ENCODE peak calls at places on chromosomes 7 and 10, in nine cellular contexts. W is right cardiac atrium, F is IMR-90, V is body of pancreas, I is transverse colon, J is upper lobe of right lung, B is vagina, E is thoracic aorta, M is colonic mucosa. N is an unnamed sample.

GRCh38 chr10:132168571-132169030 is 18.1 kb upstream of the DPYSL4 start:
- DNase-seq in B (no peak), J (no peak), M (no peak), F (no peak), I (no peak), W (no peak), V (no peak), E (no peak), N (no peak)

GRCh38 chr10:3330687-3331086 is 158.1 kb upstream of the PITRM1 start:
- DNase-seq in W (no peak), J (peak; percentile 76), V (peak; percentile 73), F (peak; percentile 83), E (no peak), I (no peak), B (no peak), M (no peak), N (peak; percentile 74)

GRCh38 chr10:75231672-75232581 is 3.8 kb downstream of the COMTD1 start:
- DNase-seq in I (no peak), M (no peak), V (no peak), J (no peak), E (no peak), F (no peak), W (no peak), B (no peak), N (no peak)

GRCh38 chr10:11874568-11875182 is 51.5 kb downstream of the PROSER2 start:
- DNase-seq in B (no peak), F (peak; percentile 12), E (no peak), J (peak; percentile 80), W (peak; percentile 88), M (peak; percentile 45), I (no peak), V (peak; percentile 62), N (peak; percentile 88)

GRCh38 chr10:31317652-31318381 is 1.2 kb upstream of the ZEB1 start:
- DNase-seq in J (peak; percentile 78), I (peak; percentile 78), E (no peak), V (no peak), M (no peak), W (peak; percentile 81), F (no peak), B (no peak), N (no peak)

GRCh38 chr10:89887830-89888229 is 186.4 kb downstream of the KIF20B start:
- DNase-seq in E (no peak), W (peak; percentile 41), J (no peak), V (peak; percentile 22), B (no peak), M (no peak), F (no peak), I (no peak), N (no peak)

GRCh38 chr7:1662101-1662500 is 8.0 kb upstream of the ELFN1 start:
- DNase-seq in B (no peak), J (peak; percentile 51), V (no peak), E (no peak), W (peak; percentile 13), M (no peak), F (no peak), I (no peak), N (no peak)

GRCh38 chr7:158539711-158540146 is 47.9 kb downstream of the PTPRN2 start:
- DNase-seq in B (no peak), F (no peak), M (no peak), I (no peak), J (no peak), E (no peak), V (no peak), W (no peak), N (no peak)

GRCh38 chr7:16742547-16742946 is 11.0 kb upstream of the TSPAN13 start:
- DNase-seq in W (no peak), M (no peak), E (no peak), J (no peak), B (no peak), I (no peak), F (no peak), V (no peak), N (no peak)

GRCh38 chr10:46028584-46029570 is 1.5 kb downstream of the NCOA4 start:
- DNase-seq in I (peak; percentile 33), F (peak; percentile 81), E (no peak), V (peak; percentile 81), M (peak; percentile 56), B (no peak), J (no peak), W (no peak), N (peak; percentile 83)

GRCh38 chr10:96130326-96130758 is 245 bp downstream of the ZNF518A start:
- DNase-seq in F (peak; percentile 72), M (peak; percentile 75), J (peak; percentile 89), B (no peak), W (peak; percentile 86), V (peak; percentile 66), I (peak; percentile 80), E (peak; percentile 4), N (peak; percentile 90)

GRCh38 chr10:31928531-31929259 is at the start of gene ARHGAP12:
- DNase-seq in B (no peak), M (peak; percentile 95), F (peak; percentile 77), W (peak; percentile 97), I (peak; percentile 94), E (peak; percentile 64), V (peak; percentile 94), J (peak; percentile 96), N (peak; percentile 94)

GRCh38 chr10:31749981-31750850 is 178.4 kb downstream of the ARHGAP12 start:
- DNase-seq in I (peak; percentile 32), J (no peak), V (peak; percentile 82), B (no peak), E (no peak), W (peak; percentile 81), F (no peak), M (peak; percentile 42), N (peak; percentile 54)

GRCh38 chr10:22648547-22648961 is 65.8 kb downstream of the PIP4K2A start:
- DNase-seq in W (no peak), B (no peak), M (no peak), V (no peak), F (peak; percentile 46), I (no peak), E (no peak), J (no peak), N (no peak)

GRCh38 chr10:22649390-22649841 is 65.0 kb downstream of the PIP4K2A start:
- DNase-seq in W (no peak), V (no peak), M (no peak), I (no peak), B (no peak), E (no peak), F (no peak), J (no peak), N (no peak)

GRCh38 chr10:22649977-22650376 is 64.4 kb downstream of the PIP4K2A start:
- DNase-seq in V (no peak), F (no peak), J (no peak), B (no peak), W (no peak), I (no peak), M (no peak), E (no peak), N (no peak)

GRCh38 chr10:22652988-22653431 is 61.4 kb downstream of the PIP4K2A start:
- DNase-seq in V (no peak), E (no peak), M (no peak), F (no peak), B (no peak), J (no peak), W (no peak), I (no peak), N (no peak)

DNA sequence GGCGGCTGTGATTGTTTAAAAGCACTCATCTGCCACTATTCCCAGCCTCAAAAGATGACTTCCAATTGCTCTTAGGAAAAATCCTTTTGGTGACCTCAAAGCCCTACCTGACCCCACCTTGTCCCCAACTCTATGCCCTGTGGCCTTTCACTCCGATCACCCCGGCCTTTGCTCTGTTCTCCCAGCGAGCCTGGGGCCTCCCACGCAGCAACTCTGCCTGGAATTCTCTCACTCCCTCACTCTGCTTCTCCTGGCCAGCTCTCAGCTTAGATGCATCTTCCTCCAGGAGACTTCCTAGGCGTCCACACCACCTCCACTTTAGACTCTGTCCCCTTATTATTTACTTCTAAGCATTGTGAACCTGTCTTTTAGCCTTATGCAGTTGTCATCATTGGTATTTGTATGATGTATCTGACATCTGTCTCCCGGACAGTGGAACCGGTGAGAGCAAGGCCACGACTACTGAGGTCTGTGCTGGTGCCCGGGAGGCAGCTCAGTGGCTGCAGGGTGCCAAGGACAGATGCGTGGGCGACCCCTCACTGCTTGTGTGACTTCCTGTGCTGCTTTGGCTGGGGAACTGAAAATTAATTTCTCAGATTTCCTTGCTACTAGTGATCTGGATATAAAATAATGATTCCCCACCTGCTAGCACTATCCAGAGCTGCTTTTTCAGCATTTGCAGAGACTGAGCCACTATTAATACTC is 63.0 kb downstream of the PIP4K2A start:
- DNase-seq in M (no peak), V (no peak), E (no peak), J (peak; percentile 74), F (no peak), B (no peak), W (no peak), I (no peak), N (no peak)
- H3K4me1 ChIP-seq in M (peaks cover 5% of the 10 kb centered on the region), V (peaks cover 16% of the 10 kb centered on the region), E (peaks cover 38% of the 10 kb centered on the region), J (peaks cover 65% of the 10 kb centered on the region), F (peaks cover 20% of the 10 kb centered on the region), B (peaks cover 63% of the 10 kb centered on the region), W (peaks cover 17% of the 10 kb centered on the region), I (no peaks in the 10 kb centered on the region), N (peaks cover 9% of the 10 kb centered on the region)

GRCh38 chr7:136104269-136104603 is 127.1 kb upstream of the MTPN start:
- DNase-seq in V (no peak), M (no peak), F (no peak), W (no peak), J (no peak), B (no peak), I (no peak), E (no peak), N (no peak)
- H3K4me3 ChIP-seq in V (no peak overlapping the region), M (no peak overlapping the region), F (no peak overlapping the region), W (no peak overlapping the region), J (no peak overlapping the region), B (no peak overlapping the region), I (no peak overlapping the region), E (no peak overlapping the region), N (no peak overlapping the region)

DNA sequence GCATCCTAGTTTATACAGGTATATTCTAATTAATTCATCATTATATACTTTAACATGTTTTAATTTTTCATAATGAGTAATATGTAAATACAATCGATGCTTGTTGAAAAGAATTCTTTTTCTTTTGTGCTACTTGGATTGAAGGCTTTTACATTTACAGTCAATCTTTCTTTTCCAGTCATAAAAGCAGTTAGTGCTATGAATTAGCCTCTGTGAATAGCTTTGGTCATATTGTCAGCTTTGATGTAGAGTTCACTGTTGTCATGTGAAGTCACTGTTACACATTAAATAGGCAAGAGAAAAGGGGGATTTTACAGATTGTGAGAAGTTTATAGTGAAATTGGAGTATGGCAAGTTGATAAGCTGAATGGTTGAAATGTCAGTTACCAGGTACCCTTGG is 103.3 kb upstream of the FAM133B start:
- DNase-seq in F (no peak), M (no peak), E (no peak), V (no peak), B (no peak), J (no peak), W (no peak), I (no peak), N (no peak)
- H3K4me1 ChIP-seq in F (peaks cover 7% of the 10 kb centered on the region), M (peaks cover 10% of the 10 kb centered on the region), E (peaks cover 13% of the 10 kb centered on the region), V (peaks cover 37% of the 10 kb centered on the region), B (peaks cover 23% of the 10 kb centered on the region), J (peaks cover 12% of the 10 kb centered on the region), W (peaks cover 1% of the 10 kb centered on the region), I (peaks cover 16% of the 10 kb centered on the region), N (peaks cover 31% of the 10 kb centered on the region)

DNA sequence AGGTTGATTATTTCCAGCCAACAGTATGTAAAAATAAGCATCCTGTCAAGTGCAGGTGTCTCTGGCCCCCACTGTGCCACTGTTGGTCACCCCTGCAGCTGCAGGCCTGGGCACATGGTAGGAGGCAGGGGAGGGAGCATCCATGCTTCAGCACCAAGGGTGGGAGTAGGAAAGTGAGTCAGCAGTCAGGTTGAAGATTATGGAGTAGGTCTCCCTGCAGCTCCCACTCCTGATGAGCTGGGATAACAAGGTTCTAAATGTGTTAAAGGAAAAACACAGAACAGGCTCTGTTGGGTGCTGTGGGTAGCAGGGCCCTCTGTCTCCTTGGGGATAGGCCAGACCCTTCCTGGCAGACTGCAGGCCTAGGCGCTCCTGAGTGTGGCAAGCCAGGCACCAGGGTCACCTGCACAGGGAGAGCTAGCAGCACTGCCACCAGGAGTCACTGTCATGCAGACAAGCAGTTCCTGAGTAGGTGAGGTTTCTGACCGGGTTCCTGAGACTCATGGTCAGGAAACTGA is 59.3 kb downstream of the NUDCD3 start:
- DNase-seq in W (no peak), M (no peak), I (peak; percentile 21), E (no peak), J (no peak), F (peak; percentile 28), V (peak; percentile 35), B (no peak), N (peak; percentile 17)
- H3K4me3 ChIP-seq in W (no peak overlapping the region), M (no peak overlapping the region), I (no peak overlapping the region), E (no peak overlapping the region), J (no peak overlapping the region), F (no peak overlapping the region), V (no peak overlapping the region), B (no peak overlapping the region), N (no peak overlapping the region)